ENCODE peak calls at places on chromosome 18, in five cellular contexts. One of them, this sample, is unnamed.

GRCh38 chr18:58755304-58756010 is 84.2 kb downstream of the MALT1 start:
- DNase-seq in IMR-90: no peak
- DNase-seq in H9: no peak
- DNase-seq in neuronal stem cell: no peak
- DNase-seq in mesenchymal stem cell: no peak
- DNase-seq in this sample: no peak

GRCh38 chr18:73952296-73952946 is 195.2 kb downstream of the FBXO15 start:
- DNase-seq in mesenchymal stem cell: no peak
- DNase-seq in IMR-90: no peak
- DNase-seq in H9: no peak
- DNase-seq in neuronal stem cell: no peak
- DNase-seq in this sample: peak; percentile 58

GRCh38 chr18:80147037-80147417 is 38.0 kb downstream of the ADNP2 start:
- DNase-seq in neuronal stem cell: no peak
- DNase-seq in mesenchymal stem cell: no peak
- DNase-seq in IMR-90: no peak
- DNase-seq in H9: no peak
- DNase-seq in this sample: no peak

GRCh38 chr18:13629841-13630747 is 96.3 kb downstream of the FAM210A start:
- DNase-seq in H9: peak; percentile 67
- DNase-seq in mesenchymal stem cell: peak; percentile 49
- DNase-seq in IMR-90: peak; percentile 50
- DNase-seq in neuronal stem cell: peak; percentile 64
- DNase-seq in this sample: peak; percentile 81

GRCh38 chr18:32735781-32736180 is 37.0 kb downstream of the KLHL14 start:
- DNase-seq in neuronal stem cell: no peak
- DNase-seq in H9: no peak
- DNase-seq in IMR-90: peak; percentile 24
- DNase-seq in mesenchymal stem cell: peak; percentile 68
- DNase-seq in this sample: no peak

GRCh38 chr18:11274144-11274762 is 124.9 kb upstream of the PIEZO2 start:
- DNase-seq in mesenchymal stem cell: no peak
- DNase-seq in neuronal stem cell: no peak
- DNase-seq in IMR-90: no peak
- DNase-seq in H9: no peak
- DNase-seq in this sample: no peak

GRCh38 chr18:26046419-26047077 is 43.9 kb downstream of the SS18 start:
- DNase-seq in mesenchymal stem cell: no peak
- DNase-seq in H9: no peak
- DNase-seq in neuronal stem cell: no peak
- DNase-seq in IMR-90: no peak
- DNase-seq in this sample: no peak

GRCh38 chr18:68234676-68235075 is 480.2 kb downstream of the TMX3 start:
- DNase-seq in neuronal stem cell: no peak
- DNase-seq in H9: no peak
- DNase-seq in IMR-90: peak; percentile 12
- DNase-seq in mesenchymal stem cell: no peak
- DNase-seq in this sample: no peak

GRCh38 chr18:48330016-48330991 is 78.9 kb downstream of the ZBTB7C start:
- DNase-seq in neuronal stem cell: no peak
- DNase-seq in H9: no peak
- DNase-seq in IMR-90: peak; percentile 69
- DNase-seq in mesenchymal stem cell: peak; percentile 77
- DNase-seq in this sample: no peak

GRCh38 chr18:9849407-9849961 is 36.3 kb upstream of the TXNDC2 start:
- DNase-seq in H9: no peak
- DNase-seq in neuronal stem cell: no peak
- DNase-seq in mesenchymal stem cell: no peak
- DNase-seq in IMR-90: no peak
- DNase-seq in this sample: peak; percentile 40

GRCh38 chr18:8778386-8778785 is 73.0 kb downstream of the MTCL1 start:
- DNase-seq in H9: no peak
- DNase-seq in neuronal stem cell: no peak
- DNase-seq in mesenchymal stem cell: no peak
- DNase-seq in IMR-90: no peak
- DNase-seq in this sample: peak; percentile 53

GRCh38 chr18:37019157-37019571 is 190.2 kb downstream of the KIAA1328 start:
- DNase-seq in IMR-90: peak; percentile 11
- DNase-seq in H9: peak; percentile 41
- DNase-seq in mesenchymal stem cell: peak; percentile 37
- DNase-seq in neuronal stem cell: no peak
- DNase-seq in this sample: peak; percentile 84

GRCh38 chr18:72541871-72542690 is 2.1 kb downstream of the CBLN2 start:
- DNase-seq in H9: peak; percentile 85
- DNase-seq in IMR-90: no peak
- DNase-seq in neuronal stem cell: peak; percentile 24
- DNase-seq in mesenchymal stem cell: no peak
- DNase-seq in this sample: peak; percentile 72

DNA sequence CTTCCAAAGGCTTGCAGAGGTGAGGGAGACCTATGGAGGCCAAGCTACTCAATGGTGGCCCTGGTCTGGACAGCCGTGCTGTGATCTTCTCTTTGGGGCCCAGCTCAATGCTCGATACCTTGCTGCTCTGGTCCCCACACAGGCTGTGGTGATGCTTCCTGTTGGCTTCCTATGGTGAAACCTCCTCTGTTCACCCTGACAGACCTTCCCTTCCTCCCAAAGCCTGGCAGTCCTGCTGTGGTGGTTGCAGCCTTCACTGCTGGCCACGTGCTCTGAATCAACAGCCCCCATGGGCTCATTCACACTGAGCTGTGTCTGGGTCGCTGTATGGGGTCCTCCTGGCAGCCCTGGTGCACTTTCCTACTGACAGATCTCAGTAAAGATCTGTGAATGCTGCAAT is 31.0 kb upstream of the GALR1 start:
- DNase-seq in neuronal stem cell: no peak
- DNase-seq in IMR-90: no peak
- DNase-seq in mesenchymal stem cell: no peak
- DNase-seq in H9: no peak
- DNase-seq in this sample: peak; percentile 21
- H3K23ac ChIP-seq in neuronal stem cell: no peak overlapping the region
- H3K23ac ChIP-seq in IMR-90: no peak overlapping the region
- H3K23ac ChIP-seq in mesenchymal stem cell: no peak overlapping the region
- H3K23ac ChIP-seq in H9: no peak overlapping the region
- H3K23ac ChIP-seq in this sample: no peak overlapping the region

GRCh38 chr18:75072672-75073371 is 136.1 kb downstream of the PTGR3 start:
- DNase-seq in IMR-90: no peak
- DNase-seq in neuronal stem cell: no peak
- DNase-seq in H9: no peak
- DNase-seq in mesenchymal stem cell: no peak
- DNase-seq in this sample: no peak

GRCh38 chr18:75073654-75074053 is 135.3 kb downstream of the PTGR3 start:
- DNase-seq in mesenchymal stem cell: no peak
- DNase-seq in H9: no peak
- DNase-seq in IMR-90: no peak
- DNase-seq in neuronal stem cell: no peak
- DNase-seq in this sample: no peak

GRCh38 chr18:75075016-75075305 is 134.0 kb downstream of the PTGR3 start:
- DNase-seq in neuronal stem cell: no peak
- DNase-seq in H9: no peak
- DNase-seq in IMR-90: no peak
- DNase-seq in mesenchymal stem cell: no peak
- DNase-seq in this sample: no peak

GRCh38 chr18:75075429-75075841 is 133.5 kb downstream of the PTGR3 start:
- DNase-seq in H9: no peak
- DNase-seq in IMR-90: no peak
- DNase-seq in mesenchymal stem cell: no peak
- DNase-seq in neuronal stem cell: no peak
- DNase-seq in this sample: no peak

GRCh38 chr18:75074196-75075015 is 134.5 kb downstream of the PTGR3 start:
- DNase-seq in neuronal stem cell: no peak
- DNase-seq in mesenchymal stem cell: no peak
- DNase-seq in IMR-90: no peak
- DNase-seq in H9: no peak
- DNase-seq in this sample: no peak
- H2AK5ac ChIP-seq in neuronal stem cell: no peak overlapping the region
- H2AK5ac ChIP-seq in mesenchymal stem cell: no peak overlapping the region
- H2AK5ac ChIP-seq in IMR-90: no peak overlapping the region
- H2AK5ac ChIP-seq in H9: no peak overlapping the region
- H2AK5ac ChIP-seq in this sample: no peak overlapping the region

GRCh38 chr18:46002934-46003333 is 35.8 kb upstream of the EPG5 start:
- DNase-seq in IMR-90: no peak
- DNase-seq in H9: no peak
- DNase-seq in neuronal stem cell: no peak
- DNase-seq in mesenchymal stem cell: no peak
- DNase-seq in this sample: no peak

GRCh38 chr18:45997689-45998088 is 30.6 kb upstream of the EPG5 start:
- DNase-seq in neuronal stem cell: no peak
- DNase-seq in H9: no peak
- DNase-seq in mesenchymal stem cell: no peak
- DNase-seq in IMR-90: no peak
- DNase-seq in this sample: peak; percentile 36

GRCh38 chr18:46001074-46001473 is 33.9 kb upstream of the EPG5 start:
- DNase-seq in IMR-90: no peak
- DNase-seq in neuronal stem cell: no peak
- DNase-seq in mesenchymal stem cell: no peak
- DNase-seq in H9: no peak
- DNase-seq in this sample: no peak

GRCh38 chr18:46001892-46002291 is 34.8 kb upstream of the EPG5 start:
- DNase-seq in neuronal stem cell: no peak
- DNase-seq in IMR-90: no peak
- DNase-seq in H9: no peak
- DNase-seq in mesenchymal stem cell: no peak
- DNase-seq in this sample: no peak

GRCh38 chr18:45998244-45998643 is 31.1 kb upstream of the EPG5 start:
- DNase-seq in IMR-90: no peak
- DNase-seq in neuronal stem cell: no peak
- DNase-seq in mesenchymal stem cell: no peak
- DNase-seq in H9: no peak
- DNase-seq in this sample: peak; percentile 56
- H3K23ac ChIP-seq in IMR-90: no peak overlapping the region
- H3K23ac ChIP-seq in neuronal stem cell: no peak overlapping the region
- H3K23ac ChIP-seq in mesenchymal stem cell: no peak overlapping the region
- H3K23ac ChIP-seq in H9: no peak overlapping the region
- H3K23ac ChIP-seq in this sample: no peak overlapping the region

GRCh38 chr18:76994086-76994654 is 138.4 kb downstream of the MBP start:
- DNase-seq in mesenchymal stem cell: no peak
- DNase-seq in H9: no peak
- DNase-seq in IMR-90: peak; percentile 56
- DNase-seq in neuronal stem cell: no peak
- DNase-seq in this sample: no peak

GRCh38 chr18:76991021-76991688 is 141.4 kb downstream of the MBP start:
- DNase-seq in IMR-90: no peak
- DNase-seq in H9: no peak
- DNase-seq in neuronal stem cell: no peak
- DNase-seq in mesenchymal stem cell: no peak
- DNase-seq in this sample: no peak

GRCh38 chr18:76993573-76993972 is 139.0 kb downstream of the MBP start:
- DNase-seq in mesenchymal stem cell: no peak
- DNase-seq in H9: no peak
- DNase-seq in IMR-90: no peak
- DNase-seq in neuronal stem cell: no peak
- DNase-seq in this sample: no peak

GRCh38 chr18:76993085-76993382 is 139.5 kb downstream of the MBP start:
- DNase-seq in H9: no peak
- DNase-seq in IMR-90: no peak
- DNase-seq in mesenchymal stem cell: no peak
- DNase-seq in neuronal stem cell: no peak
- DNase-seq in this sample: no peak

GRCh38 chr18:76992226-76993084 is 140.1 kb downstream of the MBP start:
- DNase-seq in IMR-90: no peak
- DNase-seq in H9: no peak
- DNase-seq in neuronal stem cell: no peak
- DNase-seq in mesenchymal stem cell: no peak
- DNase-seq in this sample: no peak
- H2AK5ac ChIP-seq in IMR-90: no peak overlapping the region
- H2AK5ac ChIP-seq in H9: no peak overlapping the region
- H2AK5ac ChIP-seq in neuronal stem cell: peak overlapping the region; percentile 47
- H2AK5ac ChIP-seq in mesenchymal stem cell: no peak overlapping the region
- H2AK5ac ChIP-seq in this sample: no peak overlapping the region

DNA sequence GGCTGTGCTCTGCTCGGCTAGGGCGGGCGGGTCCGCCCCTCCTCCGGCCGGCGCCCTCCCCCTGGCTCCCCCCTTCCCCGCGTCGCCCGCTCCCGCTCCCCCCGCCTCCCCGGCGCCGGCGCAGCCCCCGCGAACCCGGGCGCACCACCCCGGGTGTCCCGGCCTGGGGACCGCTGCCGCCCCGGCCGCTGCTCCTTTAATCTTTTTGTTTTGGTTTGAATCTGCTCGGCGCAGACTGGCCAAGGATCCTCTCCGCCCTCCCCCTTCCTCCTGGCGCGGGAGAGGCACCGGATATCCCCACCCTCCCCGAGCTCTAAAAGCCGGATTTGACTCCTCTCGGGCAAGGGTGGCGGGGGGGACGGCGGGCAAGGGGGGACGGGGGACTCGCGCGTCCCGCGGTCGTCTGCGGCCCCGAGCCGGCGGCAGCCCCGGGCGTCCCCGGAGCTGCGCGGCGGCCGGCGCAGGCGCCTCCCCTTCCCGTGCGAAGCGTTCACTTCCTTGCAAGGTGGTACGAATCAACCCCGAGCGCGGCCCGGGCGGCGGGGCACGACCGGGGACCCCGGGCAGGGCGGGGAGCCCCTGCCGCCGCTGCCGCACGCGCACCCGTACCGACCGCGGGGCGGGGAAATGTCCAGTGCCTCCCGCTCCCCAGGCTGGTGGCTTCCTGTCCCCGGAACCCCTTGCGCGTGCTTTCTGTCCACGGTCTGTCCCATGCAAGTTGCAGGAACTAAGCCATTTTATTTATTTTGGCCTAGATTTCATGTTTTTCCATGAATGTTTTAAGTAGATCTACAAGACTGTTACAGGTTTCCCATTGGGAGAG is at the start of gene PTGR3:
- DNase-seq in mesenchymal stem cell: peak; percentile 75
- DNase-seq in H9: peak; percentile 84
- DNase-seq in IMR-90: peak; percentile 73
- DNase-seq in neuronal stem cell: peak; percentile 68
- DNase-seq in this sample: peak; percentile 84
- H3K23ac ChIP-seq in mesenchymal stem cell: no peak within 1 kb of the TSS
- H3K23ac ChIP-seq in H9: no peak within 1 kb of the TSS
- H3K23ac ChIP-seq in IMR-90: peak within 1 kb of the TSS; percentile 88
- H3K23ac ChIP-seq in neuronal stem cell: peak within 1 kb of the TSS; percentile 71
- H3K23ac ChIP-seq in this sample: peak within 1 kb of the TSS; percentile 24

GRCh38 chr18:23662309-23663263 is at the start of gene ANKRD29:
- DNase-seq in neuronal stem cell: peak; percentile 36
- DNase-seq in IMR-90: no peak
- DNase-seq in mesenchymal stem cell: peak; percentile 25
- DNase-seq in H9: peak; percentile 46
- DNase-seq in this sample: peak; percentile 43
- H2AK5ac ChIP-seq in neuronal stem cell: no peak within 1 kb of the TSS
- H2AK5ac ChIP-seq in IMR-90: no peak within 1 kb of the TSS
- H2AK5ac ChIP-seq in mesenchymal stem cell: no peak within 1 kb of the TSS
- H2AK5ac ChIP-seq in H9: no peak within 1 kb of the TSS
- H2AK5ac ChIP-seq in this sample: no peak within 1 kb of the TSS